ENCODE peak calls at places on chromosome 4, in nine cellular contexts. G, V, M, K, U, Y, A, P and R are unnamed samples. For H3K9me3, the result is how much of the 10 kb centered on the place peaks cover.

GRCh38 chr4:95289028-95289634 is 259.6 kb downstream of the UNC5C start:
- DNase-seq in G (no peak), V (no peak), M (peak), K (no peak), U (no peak), Y (no peak), A (peak), P (no peak), R (no peak)

GRCh38 chr4:185721190-185721948 is 90.6 kb downstream of the SORBS2 start:
- DNase-seq in G (no peak), V (no peak), M (peak), K (no peak), U (no peak), Y (no peak), A (no peak), P (no peak), R (no peak)

GRCh38 chr4:151784676-151785075 is 23.9 kb upstream of the GATB start:
- DNase-seq in G (no peak), V (no peak), M (no peak), K (no peak), U (no peak), Y (no peak), A (no peak), P (no peak), R (no peak)

GRCh38 chr4:18930487-18930886 is 908.9 kb upstream of the LCORL start:
- DNase-seq in G (no peak), V (no peak), M (no peak), K (no peak), U (no peak), Y (no peak), A (no peak), P (no peak), R (no peak)

GRCh38 chr4:15341022-15341732 is 86.7 kb upstream of the C1QTNF7 start:
- DNase-seq in G (no peak), V (no peak), M (no peak), K (no peak), U (no peak), Y (no peak), A (no peak), P (no peak), R (no peak)

GRCh38 chr4:165709973-165710526 is 163.0 kb upstream of the TLL1 start:
- DNase-seq in G (no peak), V (no peak), M (peak), K (no peak), U (no peak), Y (no peak), A (no peak), P (no peak), R (no peak)

GRCh38 chr4:121769341-121769740 is 4.4 kb upstream of the SMIM43 start:
- DNase-seq in G (no peak), V (no peak), M (no peak), K (no peak), U (no peak), Y (no peak), A (no peak), P (no peak), R (no peak)

GRCh38 chr4:29081230-29081955 is 1638.8 kb upstream of the PCDH7 start:
- DNase-seq in G (no peak), V (no peak), M (peak), K (no peak), U (no peak), Y (no peak), A (no peak), P (no peak), R (no peak)

GRCh38 chr4:83772680-83773079 is 236.8 kb downstream of the GPAT3 start:
- DNase-seq in G (no peak), V (no peak), M (no peak), K (no peak), U (no peak), Y (no peak), A (no peak), P (no peak), R (no peak)

GRCh38 chr4:182207806-182208483 is 35.3 kb upstream of the TENM3 start:
- DNase-seq in G (no peak), V (no peak), M (peak), K (no peak), U (no peak), Y (peak), A (no peak), P (no peak), R (no peak)
- H3K27ac ChIP-seq in G (peak), V (no peak), M (peak), K (no peak), U (peak), Y (peak), A (no peak), P (no peak), R (no peak)

DNA sequence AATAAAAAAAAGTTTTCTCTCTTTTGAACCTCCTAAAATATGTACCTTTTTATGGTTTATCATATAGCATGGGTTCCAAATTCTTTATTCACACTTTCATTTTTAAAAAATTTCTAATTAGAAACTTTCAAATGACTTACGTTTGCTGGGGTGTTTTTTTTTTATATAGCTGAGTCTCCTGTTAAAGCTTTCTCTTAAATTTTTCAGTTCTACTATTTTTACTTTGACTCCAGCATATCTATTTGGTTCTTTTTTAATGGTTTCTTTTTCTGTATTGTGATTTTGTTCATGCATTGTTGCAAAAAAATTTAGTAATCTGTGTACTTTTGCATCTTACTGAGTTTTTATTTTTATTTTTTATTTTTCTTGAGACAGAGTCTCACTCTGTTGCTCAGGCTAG is 22.3 kb downstream of the ZNF718 start:
- DNase-seq in G (no peak), V (no peak), M (no peak), K (no peak), U (no peak), Y (no peak), A (no peak), P (no peak), R (no peak)
- H3K9me3 ChIP-seq in G (under half), V (half or more), M (half or more), K (under half), U (half or more), Y (under half), A (under half), P (under half), R (half or more)

GRCh38 chr4:110853242-110853641 is 230.4 kb upstream of the PITX2 start:
- DNase-seq in G (no peak), V (no peak), M (no peak), K (no peak), U (no peak), Y (no peak), A (no peak), P (no peak), R (no peak)
- H3K27ac ChIP-seq in G (no peak), V (no peak), M (no peak), K (no peak), U (no peak), Y (no peak), A (no peak), P (no peak), R (no peak)

DNA sequence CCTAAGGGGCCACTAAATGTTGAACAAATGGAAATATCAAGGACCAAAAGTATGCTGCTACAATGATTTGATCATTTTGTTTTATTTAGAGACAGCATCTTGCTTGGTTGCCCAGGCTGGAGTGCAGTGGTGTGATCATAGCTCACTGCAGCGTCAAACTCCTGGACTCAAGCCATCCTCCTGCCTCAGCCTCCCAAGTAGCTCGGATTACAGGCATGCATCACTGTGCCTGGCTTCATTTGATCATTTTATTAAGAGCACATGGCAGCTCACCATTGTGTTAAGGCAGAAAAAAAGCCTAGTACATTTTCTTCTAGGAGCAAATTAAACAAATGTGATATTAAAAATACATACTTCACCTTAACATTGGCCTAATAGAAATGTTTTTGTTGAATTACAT is 52.7 kb downstream of the DCLK2 start:
- DNase-seq in G (no peak), V (no peak), M (no peak), K (no peak), U (peak), Y (no peak), A (no peak), P (no peak), R (no peak)
- H3K9me3 ChIP-seq in G (under half), V (under half), M (under half), K (under half), U (under half), Y (under half), A (under half), P (under half), R (under half)

GRCh38 chr4:54497947-54498346 is 159.8 kb upstream of the KIT start:
- DNase-seq in G (no peak), V (no peak), M (no peak), K (no peak), U (no peak), Y (no peak), A (no peak), P (no peak), R (no peak)

GRCh38 chr4:54496412-54496811 is 161.3 kb upstream of the KIT start:
- DNase-seq in G (no peak), V (no peak), M (no peak), K (no peak), U (no peak), Y (no peak), A (no peak), P (no peak), R (no peak)

GRCh38 chr4:54495641-54496040 is 162.1 kb upstream of the KIT start:
- DNase-seq in G (no peak), V (no peak), M (no peak), K (no peak), U (no peak), Y (no peak), A (no peak), P (no peak), R (no peak)

GRCh38 chr4:54495091-54495490 is 162.7 kb upstream of the KIT start:
- DNase-seq in G (no peak), V (no peak), M (no peak), K (no peak), U (no peak), Y (no peak), A (no peak), P (no peak), R (no peak)

DNA sequence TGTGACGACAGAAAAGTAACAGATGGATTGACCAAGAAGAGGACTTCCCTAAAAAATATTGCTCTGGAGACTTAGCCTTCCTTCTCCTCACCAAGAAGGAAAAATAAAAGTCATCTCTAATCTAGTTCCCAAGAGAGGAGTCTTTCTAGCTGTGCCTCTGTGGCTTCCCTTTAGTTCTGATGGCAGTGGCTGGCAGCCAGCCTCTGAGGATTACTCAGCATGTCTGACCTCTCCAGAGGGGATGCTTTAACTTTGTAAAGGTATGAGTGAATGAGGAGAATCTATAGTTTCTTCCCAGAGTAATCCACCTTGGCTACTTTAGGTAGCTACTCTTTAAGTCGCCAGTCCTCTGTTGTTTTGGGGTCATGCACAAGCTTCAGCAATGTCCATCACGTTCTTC is 163.9 kb upstream of the KIT start:
- DNase-seq in G (no peak), V (no peak), M (no peak), K (no peak), U (no peak), Y (no peak), A (no peak), P (no peak), R (no peak)
- H3K27ac ChIP-seq in G (no peak), V (no peak), M (no peak), K (no peak), U (no peak), Y (no peak), A (no peak), P (no peak), R (no peak)

DNA sequence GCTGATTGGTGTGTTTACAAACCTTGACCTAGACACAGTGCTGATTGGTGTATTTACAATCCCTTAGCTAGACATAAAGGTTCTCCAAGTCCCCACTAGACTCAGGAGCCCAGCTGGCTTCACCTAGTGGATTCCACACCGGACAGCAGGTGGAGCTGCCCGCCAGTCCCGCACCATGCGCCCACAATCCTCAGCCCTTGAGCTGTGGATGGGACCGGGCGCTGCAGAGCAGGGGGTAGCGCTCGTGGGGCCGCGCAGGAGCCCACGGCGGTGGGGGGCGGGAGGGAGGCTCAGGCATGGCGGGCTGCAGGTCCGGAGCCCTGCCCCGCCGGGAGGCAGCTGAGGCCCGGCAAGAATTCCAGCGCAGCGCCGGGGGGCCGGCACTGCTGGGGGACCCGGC is 30.7 kb downstream of the MEPE start:
- DNase-seq in G (no peak), V (no peak), M (no peak), K (no peak), U (no peak), Y (no peak), A (no peak), P (no peak), R (no peak)
- H3K9me3 ChIP-seq in G (under half), V (under half), M (under half), K (under half), U (under half), Y (under half), A (under half), P (under half), R (under half)

GRCh38 chr4:148834804-148835598 is 392.8 kb upstream of the NR3C2 start:
- DNase-seq in G (no peak), V (no peak), M (peak), K (no peak), U (no peak), Y (no peak), A (no peak), P (peak), R (no peak)
- H3K27ac ChIP-seq in G (no peak), V (no peak), M (peak), K (no peak), U (no peak), Y (no peak), A (no peak), P (peak), R (no peak)

DNA sequence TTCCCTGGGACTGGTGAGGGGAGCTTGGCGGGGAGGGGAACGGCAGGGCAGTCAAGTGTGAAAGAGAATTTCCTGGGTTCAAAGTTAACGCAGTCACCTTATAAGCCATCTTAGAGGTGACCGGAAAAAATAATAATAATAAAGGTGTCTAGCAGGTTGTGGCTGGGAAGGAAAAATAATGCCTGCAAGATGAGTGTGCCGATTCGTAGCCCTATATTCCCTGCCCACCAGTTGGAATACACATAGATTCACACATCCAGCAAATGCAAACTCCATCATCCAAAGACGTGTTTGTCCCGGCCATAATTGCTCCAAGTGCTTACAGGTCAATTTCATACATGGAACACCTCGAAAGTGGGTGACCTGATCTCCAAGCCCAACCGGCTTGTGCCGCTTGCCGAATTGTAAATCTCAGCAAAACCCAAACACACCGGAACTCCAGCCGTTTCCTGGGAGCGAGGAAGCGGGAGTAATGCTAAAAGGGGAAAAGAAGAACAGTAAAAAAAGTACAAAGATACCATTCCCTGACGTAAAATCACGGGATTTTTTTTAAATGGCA is 1.3 kb upstream of the FAT1 start:
- DNase-seq in G (no peak), V (no peak), M (peak), K (no peak), U (no peak), Y (no peak), A (no peak), P (peak), R (no peak)
- H3K9me3 ChIP-seq in G (under half), V (under half), M (under half), K (under half), U (under half), Y (under half), A (under half), P (under half), R (under half)

DNA sequence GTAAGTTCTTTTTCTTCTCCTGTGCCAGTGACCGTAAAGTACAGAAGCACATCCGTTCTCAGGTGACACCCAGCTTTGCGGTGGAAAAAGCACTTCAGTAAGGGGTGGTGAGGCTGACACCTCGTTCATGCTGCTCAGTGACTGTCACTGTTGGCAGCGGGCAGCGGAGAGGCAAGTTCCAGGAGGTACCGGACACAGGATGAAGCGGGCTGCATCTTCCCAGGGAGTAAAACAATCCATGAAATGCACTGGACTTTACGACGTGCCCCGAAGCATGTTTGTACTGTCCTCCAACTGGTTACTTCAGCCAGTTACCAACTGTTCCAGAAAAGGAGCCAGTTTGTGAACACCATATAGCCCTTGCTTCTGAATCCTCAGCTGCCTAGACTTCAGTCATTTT is 110.7 kb downstream of the ZNF827 start:
- DNase-seq in G (no peak), V (no peak), M (no peak), K (no peak), U (no peak), Y (no peak), A (no peak), P (no peak), R (no peak)
- H3K27ac ChIP-seq in G (no peak), V (no peak), M (no peak), K (no peak), U (peak), Y (no peak), A (no peak), P (peak), R (no peak)

DNA sequence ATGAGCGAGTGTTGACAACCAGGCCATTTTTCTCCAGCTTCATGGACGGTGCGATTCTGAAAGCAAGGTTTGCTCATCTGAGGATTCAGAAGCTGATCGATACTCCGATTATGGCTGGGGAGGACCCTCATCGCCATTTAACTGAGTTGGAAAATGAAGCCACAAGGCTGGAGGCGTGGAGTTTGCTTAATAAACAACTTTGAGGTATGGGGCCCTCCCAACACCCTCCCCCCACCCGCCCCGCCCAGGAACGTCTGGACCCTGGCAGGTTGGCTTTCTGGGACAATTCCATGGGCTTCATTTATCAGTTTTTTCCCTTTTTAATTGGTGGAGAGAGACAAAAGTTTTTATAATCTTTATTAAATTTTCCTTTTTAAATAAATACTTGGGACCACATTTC is 52.5 kb downstream of the C4orf51 start:
- DNase-seq in G (no peak), V (no peak), M (no peak), K (no peak), U (no peak), Y (no peak), A (no peak), P (no peak), R (no peak)
- H3K9me3 ChIP-seq in G (under half), V (under half), M (under half), K (under half), U (under half), Y (under half), A (under half), P (under half), R (under half)